ENCODE peak calls at places on chromosomes 1 and 21, in ten cellular contexts. U, Q, L, T, D, O, F, A, R and N are unnamed samples.
A peak's percentile ranks its signal among the peaks of the same experiment; 100 is the strongest.

GRCh38 chr1:212782422-212783154 is 9.0 kb downstream of the NSL1 start:
- DNase-seq in F (peak; percentile 88), A (peak; percentile 76), U (no peak), R (peak; percentile 74), O (peak; percentile 51), D (no peak), Q (peak; percentile 54), T (no peak), L (no peak), N (peak; percentile 65)

GRCh38 chr1:220806408-220806807 is 19.7 kb downstream of the MTARC1 start:
- DNase-seq in U (no peak), D (no peak), L (no peak), A (no peak), O (no peak), R (no peak), F (no peak), T (no peak), Q (no peak), N (no peak)

GRCh38 chr1:58739851-58740466 is 40.1 kb upstream of the MYSM1 start:
- DNase-seq in A (peak; percentile 81), T (peak; percentile 42), R (peak; percentile 62), F (peak; percentile 53), L (peak; percentile 22), U (no peak), O (peak; percentile 87), D (no peak), Q (peak; percentile 81), N (peak; percentile 86)

GRCh38 chr1:79043506-79043905 is 37.0 kb upstream of the ADGRL4 start:
- DNase-seq in U (no peak), F (no peak), Q (no peak), A (peak; percentile 76), T (no peak), D (no peak), L (no peak), O (no peak), R (peak; percentile 69), N (peak; percentile 71)

GRCh38 chr1:109500886-109501285 is 7.0 kb downstream of the CYB561D1 start:
- DNase-seq in R (peak; percentile 79), D (no peak), U (no peak), L (no peak), F (peak; percentile 30), T (no peak), Q (no peak), O (no peak), A (no peak), N (peak; percentile 58)

GRCh38 chr1:109877320-109877771 is 33.3 kb upstream of the CSF1 start:
- DNase-seq in L (no peak), R (peak; percentile 89), D (no peak), F (no peak), O (no peak), Q (no peak), U (peak; percentile 43), T (no peak), A (peak; percentile 92), N (peak; percentile 97)

GRCh38 chr1:192609110-192610079 is 26.6 kb upstream of the RGS13 start:
- DNase-seq in T (no peak), O (peak; percentile 10), A (no peak), Q (peak; percentile 8), L (peak; percentile 77), D (no peak), F (peak; percentile 96), U (peak; percentile 5), R (no peak), N (no peak)

GRCh38 chr1:176241385-176242015 is 34.4 kb upstream of the COP1 start:
- DNase-seq in R (peak; percentile 90), T (peak; percentile 43), F (peak; percentile 71), L (no peak), Q (peak; percentile 2), U (no peak), O (no peak), D (no peak), A (peak; percentile 94), N (peak; percentile 96)

GRCh38 chr1:19731311-19731821 is 66.7 kb downstream of the HTR6 start:
- DNase-seq in T (no peak), O (no peak), A (no peak), F (no peak), Q (no peak), U (no peak), R (no peak), D (no peak), L (no peak), N (no peak)

GRCh38 chr1:203517426-203517974 is 23.5 kb downstream of the OPTC start:
- DNase-seq in T (no peak), D (no peak), R (no peak), L (no peak), U (no peak), A (no peak), Q (no peak), O (no peak), F (no peak), N (no peak)

GRCh38 chr21:46397993-46398392 is 60.7 kb upstream of the DIP2A start:
- DNase-seq in A (no peak), U (no peak), R (no peak), Q (no peak), F (no peak), T (no peak), L (no peak), D (no peak), O (no peak), N (no peak)

GRCh38 chr1:161045749-161046573 is at the start of gene USF1:
- DNase-seq in A (peak; percentile 97), U (peak; percentile 81), O (peak; percentile 98), F (peak; percentile 94), D (no peak), R (peak; percentile 97), T (peak; percentile 91), Q (peak; percentile 98), L (peak; percentile 92), N (peak; percentile 98)

GRCh38 chr1:204398197-204399125 is 13.2 kb downstream of the PPP1R15B start:
- DNase-seq in L (peak; percentile 59), Q (peak; percentile 89), O (peak; percentile 92), R (peak; percentile 71), F (peak; percentile 57), T (peak; percentile 61), D (no peak), U (no peak), A (peak; percentile 71), N (peak; percentile 82)

GRCh38 chr1:200971955-200972711 is 51.4 kb downstream of the KIF21B start:
- DNase-seq in U (peak; percentile 60), D (no peak), L (peak; percentile 66), T (no peak), Q (peak; percentile 64), F (peak; percentile 9), O (peak; percentile 54), R (peak; percentile 37), A (peak; percentile 61), N (peak; percentile 59)

GRCh38 chr1:23865543-23865930 is 2.6 kb downstream of the FUCA1 start:
- DNase-seq in U (no peak), R (peak; percentile 52), F (peak; percentile 91), Q (no peak), A (peak; percentile 49), D (no peak), O (no peak), T (no peak), L (no peak), N (peak; percentile 12)